ENCODE peak calls at places on chromosomes 2 and 18, in seven cellular contexts. H is NCI-H1436; S is heart left ventricle; M is NCI-H1092; U is stimulated activated CD4-positive, alpha-beta T cell treated with anti-CD3 and anti-CD28 coated beads, Interleukin-1b, Interleukin-23, amount 100 ng/mL, for 24 hours; C is BJ; W is choroid plexus epithelial cell. P is an unnamed sample.

GRCh38 chr2:75241696-75242095 is 42.4 kb upstream of the TACR1 start:
- DNase-seq in C (no peak), W (peak; percentile 59), H (no peak), U (no peak), S (no peak), M (no peak), P (no peak)

GRCh38 chr2:69535739-69536374 is 98.6 kb upstream of the NFU1 start:
- DNase-seq in M (no peak), H (no peak), S (no peak), W (no peak), C (no peak), U (no peak), P (no peak)

GRCh38 chr2:181185948-181186347 is 205.5 kb downstream of the UBE2E3 start:
- DNase-seq in S (no peak), H (no peak), U (no peak), C (no peak), W (peak; percentile 32), M (no peak), P (peak; percentile 11)

GRCh38 chr2:157838442-157839161 is 37.5 kb downstream of the ACVR1 start:
- DNase-seq in W (peak; percentile 92), M (peak; percentile 68), H (no peak), S (peak; percentile 66), C (no peak), U (peak; percentile 14), P (peak; percentile 46)

GRCh38 chr2:223601932-223602676 is at the start of gene SCG2:
- DNase-seq in M (peak; percentile 74), C (no peak), S (peak; percentile 79), H (peak; percentile 72), U (peak; percentile 4), W (peak; percentile 99), P (peak; percentile 49)

GRCh38 chr2:60643747-60644146 is 90.3 kb upstream of the BCL11A start:
- DNase-seq in S (no peak), C (no peak), M (no peak), H (no peak), U (no peak), W (no peak), P (no peak)

GRCh38 chr2:54419386-54419785 is 36.7 kb upstream of the SPTBN1 start:
- DNase-seq in C (no peak), W (peak; percentile 39), S (no peak), U (no peak), M (no peak), H (no peak), P (no peak)

GRCh38 chr2:25772078-25772477 is 98.7 kb upstream of the DTNB start:
- DNase-seq in M (no peak), U (no peak), H (no peak), C (no peak), W (no peak), S (no peak), P (no peak)

GRCh38 chr2:26848336-26849055 is 564 bp downstream of the DPYSL5 start:
- DNase-seq in W (no peak), C (no peak), U (no peak), S (peak; percentile 67), H (peak; percentile 44), M (peak; percentile 49), P (peak; percentile 20)

GRCh38 chr2:15510131-15510530 is 51.0 kb downstream of the NBAS start:
- DNase-seq in M (no peak), C (no peak), W (no peak), S (no peak), H (no peak), U (no peak), P (no peak)

GRCh38 chr2:55718165-55719008 is 24.7 kb upstream of the PNPT1 start:
- DNase-seq in C (no peak), H (peak; percentile 72), W (peak; percentile 87), M (peak; percentile 56), S (no peak), U (peak; percentile 21), P (peak; percentile 77)

GRCh38 chr2:25424426-25425028 is 82.8 kb upstream of the DNMT3A start:
- DNase-seq in U (no peak), S (no peak), H (no peak), C (no peak), W (no peak), M (no peak), P (no peak)

GRCh38 chr2:139721454-139721995 is 941.3 kb upstream of the NXPH2 start:
- DNase-seq in M (no peak), C (no peak), U (no peak), S (no peak), W (no peak), H (no peak), P (no peak)

GRCh38 chr2:55511508-55512124 is 7.9 kb upstream of the CFAP36 start:
- DNase-seq in S (no peak), H (peak; percentile 5), W (peak; percentile 66), M (peak; percentile 3), U (no peak), C (no peak), P (peak; percentile 71)

GRCh38 chr2:172307800-172308199 is 119.6 kb upstream of the ITGA6 start:
- DNase-seq in U (no peak), M (no peak), S (no peak), C (no peak), H (peak; percentile 18), W (peak; percentile 23), P (no peak)

GRCh38 chr2:237144516-237144915 is 58.8 kb downstream of the COPS8 start:
- DNase-seq in W (no peak), C (no peak), H (no peak), M (no peak), U (no peak), S (no peak), P (no peak)

GRCh38 chr2:71793965-71794364 is 340.6 kb downstream of the DYSF start:
- DNase-seq in M (no peak), C (no peak), H (no peak), U (no peak), S (no peak), W (no peak), P (no peak)

GRCh38 chr2:195660265-195660890 is 3.4 kb downstream of the SLC39A10 start:
- DNase-seq in S (no peak), H (peak; percentile 60), C (peak; percentile 22), M (peak; percentile 35), U (peak; percentile 61), W (peak; percentile 89), P (peak; percentile 80)

GRCh38 chr2:23137161-23137560 is 247.8 kb upstream of the KLHL29 start:
- DNase-seq in H (no peak), W (no peak), C (no peak), S (no peak), U (no peak), M (no peak), P (no peak)

GRCh38 chr2:237075749-237076599 is 9.7 kb upstream of the COPS8 start:
- DNase-seq in S (no peak), C (no peak), U (no peak), M (no peak), H (no peak), W (peak; percentile 23), P (no peak)

GRCh38 chr18:75854174-75854573 is 426.7 kb upstream of the SMIM21 start:
- DNase-seq in W (no peak), M (no peak), S (no peak), U (peak; percentile 12), C (no peak), H (no peak), P (peak; percentile 17)

GRCh38 chr2:64145760-64146159 is 1.5 kb upstream of the PELI1 start:
- DNase-seq in M (no peak), S (no peak), C (no peak), W (no peak), U (no peak), H (no peak), P (no peak)

GRCh38 chr2:105344704-105345345 is 7.5 kb downstream of the C2orf49 start:
- DNase-seq in W (peak; percentile 79), S (no peak), M (no peak), U (no peak), C (no peak), H (no peak), P (peak; percentile 36)

GRCh38 chr2:73268831-73269685 is 15.2 kb downstream of the FBXO41 start:
- DNase-seq in W (peak; percentile 13), C (no peak), M (peak; percentile 65), U (peak; percentile 55), H (peak; percentile 81), S (no peak), P (no peak)

GRCh38 chr2:207484444-207485391 is 45.0 kb upstream of the CREB1 start:
- DNase-seq in W (no peak), M (no peak), U (no peak), S (no peak), C (no peak), H (no peak), P (no peak)

GRCh38 chr18:12679183-12679786 is 21.4 kb upstream of the SPIRE1 start:
- DNase-seq in U (no peak), C (no peak), M (no peak), S (peak; percentile 71), W (peak; percentile 75), H (no peak), P (no peak)

GRCh38 chr2:237912271-237913192 is 53.1 kb downstream of the RAMP1 start:
- DNase-seq in M (no peak), U (no peak), S (no peak), H (no peak), W (no peak), C (no peak), P (no peak)

GRCh38 chr2:67389286-67389685 is 7.8 kb upstream of the ETAA1 start:
- DNase-seq in S (no peak), W (peak; percentile 82), C (peak; percentile 46), H (no peak), M (no peak), U (no peak), P (no peak)

GRCh38 chr2:241534293-241534692 is 24.3 kb upstream of the BOK start:
- DNase-seq in M (no peak), U (no peak), H (no peak), C (no peak), S (no peak), W (no peak), P (no peak)

GRCh38 chr2:187552959-187553681 is 1.1 kb downstream of the TFPI start:
- DNase-seq in C (no peak), U (no peak), H (no peak), S (no peak), W (peak; percentile 78), M (no peak), P (no peak)

GRCh38 chr18:51288582-51288981 is 91.1 kb upstream of the MEX3C start:
- DNase-seq in U (no peak), M (no peak), H (no peak), S (no peak), W (peak; percentile 7), C (no peak), P (no peak)

GRCh38 chr2:142767847-142768246 is 109.6 kb upstream of the KYNU start:
- DNase-seq in M (no peak), U (no peak), W (no peak), H (no peak), C (no peak), S (no peak), P (no peak)

GRCh38 chr2:61179701-61180639 is 18.0 kb downstream of the C2orf74 start:
- DNase-seq in M (no peak), S (peak; percentile 86), C (no peak), W (peak; percentile 58), H (no peak), U (no peak), P (no peak)

GRCh38 chr2:19021100-19021476 is 337.3 kb downstream of the OSR1 start:
- DNase-seq in H (no peak), U (no peak), M (no peak), S (no peak), W (peak; percentile 92), C (peak; percentile 80), P (no peak)

GRCh38 chr2:156343096-156343939 is 10.8 kb upstream of the NR4A2 start:
- DNase-seq in M (no peak), U (no peak), W (no peak), C (no peak), S (no peak), H (no peak), P (no peak)

GRCh38 chr2:237536617-237537016 is 29.8 kb upstream of the PRLH start:
- DNase-seq in W (no peak), S (no peak), H (no peak), M (no peak), C (no peak), U (no peak), P (no peak)

GRCh38 chr2:12556762-12557161 is 160.0 kb upstream of the TRIB2 start:
- DNase-seq in C (no peak), U (no peak), S (no peak), H (no peak), W (peak; percentile 83), M (no peak), P (no peak)